ENCODE peak calls at places on chromosome 21, in five cellular contexts. N is WERI-Rb-1; E is effector CD4-positive, alpha-beta T cell; O is T-cell; P is neural crest cell. S is an unnamed sample.

GRCh38 chr21:42405064-42406059 is 1.7 kb downstream of the UBASH3A start:
- DNase-seq in N (no peak), O (no peak), P (no peak), E (no peak), S (no peak)

GRCh38 chr21:39633043-39633442 is 20.3 kb downstream of the B3GALT5 start:
- DNase-seq in E (no peak), P (no peak), O (no peak), N (no peak), S (no peak)

GRCh38 chr21:42427809-42428419 is 24.2 kb downstream of the UBASH3A start:
- DNase-seq in E (no peak), P (no peak), O (no peak), N (no peak), S (no peak)

GRCh38 chr21:37176716-37177115 is 90.4 kb downstream of the VPS26C start:
- DNase-seq in O (no peak), N (no peak), E (no peak), P (no peak), S (no peak)

GRCh38 chr21:42671778-42672593 is 18.6 kb downstream of the PDE9A start:
- DNase-seq in O (no peak), E (no peak), P (no peak), N (no peak), S (no peak)

GRCh38 chr21:37531402-37532042 is 164.9 kb downstream of the DYRK1A start:
- DNase-seq in E (no peak), N (no peak), O (no peak), P (no peak), S (no peak)

GRCh38 chr21:37424987-37425386 is 58.4 kb downstream of the DYRK1A start:
- DNase-seq in E (no peak), P (no peak), N (no peak), O (no peak), S (no peak)

GRCh38 chr21:45577806-45578801 is 35.9 kb upstream of the SLC19A1 start:
- DNase-seq in P (no peak), N (peak; percentile 9), E (no peak), O (no peak), S (no peak)

GRCh38 chr21:45382698-45383000 is 22.3 kb upstream of the COL18A1 start:
- DNase-seq in O (no peak), P (no peak), N (no peak), E (no peak), S (no peak)

GRCh38 chr21:46287541-46287940 is 1.4 kb downstream of the YBEY start:
- DNase-seq in E (no peak), P (no peak), N (no peak), O (no peak), S (no peak)

S was measured in memory B cell.